ENCODE peak calls at places on chromosome 14, in eight cellular contexts. C is transverse colon; G is stomach; D is CD8-positive, alpha-beta T cell; R is GM23338; P is H1; Q is breast epithelium; I is body of pancreas. B is an unnamed sample. For H3K27me3, H3K4me1 and H3K36me3, the result is how much of the 10 kb centered on the place peaks cover.

GRCh38 chr14:71662291-71662790 is 269.9 kb upstream of the RGS6 start:
- DNase-seq in C (no peak), G (no peak), D (no peak), R (no peak), P (no peak), Q (no peak), I (no peak), B (no peak)

GRCh38 chr14:72738181-72738611 is 155.7 kb downstream of the DPF3 start:
- DNase-seq in C (no peak), G (peak), D (no peak), R (no peak), P (peak), Q (no peak), I (no peak), B (no peak)

GRCh38 chr14:99899578-99900178 is 106.5 kb downstream of the EML1 start:
- DNase-seq in C (no peak), G (no peak), D (no peak), R (peak), P (no peak), Q (no peak), I (no peak), B (no peak)

GRCh38 chr14:49187799-49188198 is 398.4 kb downstream of the RPS29 start:
- DNase-seq in C (no peak), G (no peak), D (no peak), R (peak), P (no peak), Q (no peak), I (no peak), B (no peak)

GRCh38 chr14:69625299-69626131 is 14.1 kb downstream of the SUSD6 start:
- DNase-seq in C (peak), G (peak), D (peak), R (no peak), P (no peak), Q (no peak), I (peak), B (peak)

GRCh38 chr14:75047506-75047905 is 3.8 kb downstream of the MLH3 start:
- DNase-seq in C (no peak), G (no peak), D (no peak), R (no peak), P (no peak), Q (no peak), I (no peak), B (no peak)

GRCh38 chr14:56247495-56248087 is 129.4 kb downstream of the PELI2 start:
- DNase-seq in C (no peak), G (no peak), D (no peak), R (peak), P (no peak), Q (no peak), I (no peak), B (no peak)

GRCh38 chr14:101591121-101591520 is 29.8 kb downstream of the DIO3 start:
- DNase-seq in C (no peak), G (peak), D (no peak), R (no peak), P (peak), Q (no peak), I (no peak), B (no peak)

GRCh38 chr14:78029471-78030372 is 140.5 kb upstream of the NRXN3 start:
- DNase-seq in C (no peak), G (no peak), D (no peak), R (peak), P (peak), Q (no peak), I (no peak), B (no peak)

GRCh38 chr14:55799523-55800095 is 219.6 kb downstream of the KTN1 start:
- DNase-seq in C (no peak), G (no peak), D (no peak), R (no peak), P (no peak), Q (no peak), I (no peak), B (no peak)

GRCh38 chr14:70032447-70032846 is 153.2 kb downstream of the SMOC1 start:
- DNase-seq in C (no peak), G (no peak), D (no peak), R (peak), P (no peak), Q (peak), I (peak), B (no peak)

GRCh38 chr14:101879212-101880015 is 85.0 kb upstream of the DYNC1H1 start:
- DNase-seq in C (no peak), G (no peak), D (no peak), R (no peak), P (no peak), Q (no peak), I (no peak), B (no peak)

GRCh38 chr14:24481622-24482324 is 26.3 kb downstream of the CMA1 start:
- DNase-seq in C (peak), G (peak), D (no peak), R (peak), P (peak), Q (no peak), I (no peak), B (peak)

GRCh38 chr14:93536945-93537344 is 106.2 kb downstream of the UNC79 start:
- DNase-seq in C (no peak), G (no peak), D (no peak), R (peak), P (peak), Q (no peak), I (no peak), B (no peak)

GRCh38 chr14:67411820-67412421 is at the start of gene PLEK2:
- DNase-seq in C (peak), G (peak), D (peak), R (peak), P (peak), Q (peak), I (peak), B (peak)

GRCh38 chr14:91744068-91744480 is 12.2 kb upstream of the CATSPERB start:
- DNase-seq in C (peak), G (peak), D (no peak), R (no peak), P (no peak), Q (no peak), I (peak), B (no peak)

GRCh38 chr14:97218713-97219355 is 421.7 kb downstream of the VRK1 start:
- DNase-seq in C (no peak), G (no peak), D (peak), R (peak), P (peak), Q (no peak), I (no peak), B (peak)

GRCh38 chr14:72451081-72451972 is 442.6 kb downstream of the DPF3 start:
- DNase-seq in C (peak), G (no peak), D (peak), R (no peak), P (no peak), Q (no peak), I (no peak), B (peak)

GRCh38 chr14:101030586-101030985 is 127.1 kb upstream of the RTL1 start:
- DNase-seq in C (no peak), G (no peak), D (no peak), R (no peak), P (no peak), Q (no peak), I (peak), B (peak)

GRCh38 chr14:56976211-56976610 is 165.9 kb upstream of the OTX2 start:
- DNase-seq in C (no peak), G (no peak), D (no peak), R (no peak), P (no peak), Q (no peak), I (no peak), B (no peak)

GRCh38 chr14:66224492-66225178 is 261.5 kb upstream of the CCDC196 start:
- DNase-seq in C (no peak), G (no peak), D (no peak), R (no peak), P (no peak), Q (no peak), I (no peak), B (no peak)

GRCh38 chr14:65993103-65993502 is 493.1 kb upstream of the CCDC196 start:
- DNase-seq in C (no peak), G (no peak), D (no peak), R (no peak), P (no peak), Q (no peak), I (no peak), B (no peak)

DNA sequence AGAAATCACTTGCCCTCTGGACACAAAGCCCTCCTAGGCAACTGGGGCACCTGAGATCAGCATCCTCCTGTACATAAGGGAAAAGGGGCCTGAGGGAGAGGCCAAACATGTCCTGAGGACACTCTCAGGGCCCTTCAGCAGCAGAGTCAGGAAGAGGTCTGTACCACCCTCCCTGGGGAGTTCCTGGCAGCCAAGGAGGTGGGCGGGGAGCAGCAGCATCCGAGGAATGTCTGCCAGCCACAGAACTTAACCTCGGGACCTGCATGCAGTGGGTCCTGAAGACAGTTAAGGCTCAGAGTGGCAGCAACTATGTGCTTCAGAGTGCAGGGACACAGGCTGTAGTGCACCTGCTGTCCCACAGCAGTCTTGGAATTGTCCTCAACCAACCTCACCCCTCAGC is 62.1 kb downstream of the SPTB start:
- DNase-seq in C (no peak), G (no peak), D (no peak), R (no peak), P (no peak), Q (no peak), I (no peak), B (no peak)
- H3K27me3 ChIP-seq in C (under half), G (under half), D (under half), R (under half), P (under half), Q (under half), I (under half), B (under half)

DNA sequence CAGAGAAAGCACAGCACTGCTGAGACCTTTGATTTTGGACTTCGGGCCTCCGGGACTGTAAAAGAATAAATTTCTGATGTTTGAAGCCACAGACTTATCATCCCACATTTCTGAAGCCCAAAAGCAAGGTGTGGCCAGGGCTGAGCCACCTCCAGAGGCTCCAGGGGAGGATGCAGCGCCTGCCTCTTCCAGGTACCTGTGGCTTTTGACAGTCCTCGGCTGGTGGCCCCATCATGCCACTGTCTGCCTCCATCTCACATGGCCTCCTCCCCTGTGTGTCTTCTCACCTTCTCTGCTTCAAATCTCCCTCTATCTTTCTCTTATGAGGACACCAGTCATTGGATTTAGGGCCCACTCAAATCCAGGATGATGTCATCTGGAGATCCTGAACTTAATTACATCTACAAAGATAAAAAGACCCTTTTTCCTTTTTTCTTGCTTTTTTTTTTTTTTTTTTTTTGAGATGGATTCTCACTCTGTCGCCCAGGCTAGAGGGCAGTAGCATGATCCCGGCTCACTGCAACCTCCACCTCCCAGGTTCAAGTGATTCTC is 15.4 kb downstream of the GSC start:
- DNase-seq in C (no peak), G (no peak), D (no peak), R (no peak), P (no peak), Q (no peak), I (no peak), B (no peak)
- H3K4me1 ChIP-seq in C (under half), G (under half), D (under half), R (under half), P (under half), Q (under half), I (under half), B (under half)

GRCh38 chr14:51658441-51659173 is 6.9 kb downstream of the FRMD6 start:
- DNase-seq in C (no peak), G (no peak), D (no peak), R (no peak), P (no peak), Q (no peak), I (no peak), B (no peak)

GRCh38 chr14:51660720-51661119 is 9.0 kb downstream of the FRMD6 start:
- DNase-seq in C (no peak), G (no peak), D (no peak), R (no peak), P (no peak), Q (no peak), I (no peak), B (no peak)

GRCh38 chr14:51657762-51658161 is 6.1 kb downstream of the FRMD6 start:
- DNase-seq in C (no peak), G (no peak), D (no peak), R (no peak), P (no peak), Q (no peak), I (no peak), B (no peak)

GRCh38 chr14:51663783-51664326 is 12.1 kb downstream of the FRMD6 start:
- DNase-seq in C (no peak), G (no peak), D (no peak), R (no peak), P (no peak), Q (no peak), I (no peak), B (no peak)

DNA sequence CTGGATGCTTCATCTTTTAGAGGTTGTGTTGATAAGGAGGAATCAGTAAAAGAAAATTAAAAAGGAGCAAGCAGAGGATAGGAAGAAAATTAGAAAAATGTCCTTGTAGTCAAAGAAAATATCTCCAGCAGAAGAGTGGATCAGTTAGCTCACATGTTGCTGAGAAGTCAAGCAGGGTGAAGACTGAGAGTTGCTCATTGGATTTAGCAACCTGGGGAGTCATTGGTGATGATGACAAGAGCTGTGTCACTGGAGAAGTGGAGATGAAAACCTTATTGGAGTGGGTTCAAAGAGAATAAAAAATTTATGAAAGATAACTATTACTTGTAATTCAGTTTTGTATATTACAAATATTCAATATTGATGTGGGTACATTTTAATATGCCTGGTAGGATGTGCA is 9.8 kb downstream of the FRMD6 start:
- DNase-seq in C (no peak), G (no peak), D (no peak), R (no peak), P (no peak), Q (no peak), I (no peak), B (no peak)
- H3K36me3 ChIP-seq in C (under half), G (under half), D (under half), R (under half), P (under half), Q (under half), I (under half), B (under half)

DNA sequence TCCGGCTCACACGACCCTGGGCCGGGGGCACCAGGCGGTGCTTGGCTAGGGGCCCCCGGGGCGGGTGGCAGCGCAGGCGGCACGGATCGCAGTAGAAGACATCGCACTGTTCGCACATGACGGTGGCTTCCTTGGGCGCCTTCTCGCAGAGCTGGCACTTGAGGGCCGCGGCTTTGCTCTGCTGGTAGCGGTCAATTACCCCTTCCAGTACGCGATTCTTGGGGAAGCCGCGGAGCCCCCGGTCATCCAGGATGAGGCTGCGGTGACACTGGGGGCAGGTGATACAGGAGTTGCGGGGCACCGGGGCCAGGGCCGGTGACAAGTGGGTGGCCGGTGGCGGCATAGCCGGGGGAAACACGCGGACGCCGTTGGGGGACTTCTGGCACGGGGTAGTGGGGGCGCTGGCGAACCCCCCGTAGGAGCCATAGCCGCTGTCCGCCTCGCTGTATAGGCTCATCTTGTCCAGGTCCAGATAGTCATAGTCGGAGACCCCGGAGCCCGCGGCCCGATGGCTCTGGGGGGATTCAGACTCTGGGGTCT is 553 bp downstream of the TRIM9 start:
- DNase-seq in C (no peak), G (no peak), D (peak), R (peak), P (peak), Q (no peak), I (peak), B (no peak)
- H3K27me3 ChIP-seq in C (under half), G (under half), D (under half), R (half or more), P (under half), Q (under half), I (under half), B (under half)

GRCh38 chr14:76956253-76957090 is 72.0 kb downstream of the IRF2BPL start:
- DNase-seq in C (peak), G (peak), D (peak), R (peak), P (peak), Q (peak), I (peak), B (peak)
- H3K4me1 ChIP-seq in C (half or more), G (half or more), D (half or more), R (half or more), P (under half), Q (under half), I (half or more), B (under half)

GRCh38 chr14:103686831-103687485 is 28.3 kb downstream of the XRCC3 start:
- DNase-seq in C (no peak), G (no peak), D (no peak), R (no peak), P (no peak), Q (no peak), I (no peak), B (no peak)
- H3K36me3 ChIP-seq in C (under half), G (half or more), D (under half), R (under half), P (under half), Q (under half), I (under half), B (under half)

DNA sequence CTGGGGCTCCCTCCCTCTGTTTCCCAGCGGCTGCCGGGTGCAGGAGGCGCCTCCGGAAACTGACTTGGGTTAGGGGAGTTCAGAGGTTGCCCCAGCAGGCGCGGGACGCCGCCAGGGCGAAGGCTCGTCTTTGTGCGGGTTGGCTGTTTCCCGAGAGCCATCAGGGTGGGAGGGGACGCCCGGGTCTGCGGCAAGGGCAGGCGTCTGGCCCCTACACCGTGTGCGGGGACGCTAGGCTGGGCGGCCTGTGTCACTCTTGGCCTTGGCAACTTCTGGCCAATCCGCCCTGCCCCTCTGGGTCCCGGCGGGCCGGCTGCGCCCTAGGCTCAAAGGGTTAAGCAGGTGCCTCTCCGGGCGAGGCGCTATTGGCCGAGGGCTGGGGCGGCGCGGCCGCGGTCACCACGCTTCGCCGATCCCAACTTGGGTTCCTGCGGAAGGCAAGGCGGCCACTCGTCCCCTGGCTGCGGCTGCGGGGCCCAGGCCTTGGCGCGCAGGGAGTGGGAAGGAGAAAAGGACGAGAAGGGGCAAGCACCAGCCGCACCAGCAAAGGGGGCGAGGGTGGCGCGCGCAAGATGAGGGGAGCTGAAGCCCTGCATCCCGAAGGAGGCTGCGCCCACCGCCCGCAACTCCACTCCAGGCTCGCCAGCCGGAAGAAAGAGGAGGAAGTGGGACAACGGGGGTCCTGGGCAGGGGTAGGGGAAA is 5.6 kb upstream of the NPAS3 start:
- DNase-seq in C (no peak), G (no peak), D (no peak), R (peak), P (peak), Q (no peak), I (peak), B (no peak)
- H3K27me3 ChIP-seq in C (half or more), G (under half), D (under half), R (half or more), P (half or more), Q (under half), I (under half), B (under half)